ENCODE peak calls at places on chromosomes 1 and 21, in seven cellular contexts. One of them, this sample, is unnamed.

GRCh38 chr1:218374972-218375371 is 29.8 kb downstream of the TGFB2 start:
- DNase-seq in NCI-H1092 treated with DMSO at 0.1 percent for 48 hours: no peak
- DNase-seq in iPS DF 19.7: no peak
- DNase-seq in type B pancreatic cell: no peak
- DNase-seq in HuH-7: no peak
- DNase-seq in CD4-positive, CD25-positive, alpha-beta regulatory T cell: no peak
- DNase-seq in left ventricle myocardium superior: no peak
- DNase-seq in this sample: peak

GRCh38 chr21:14955936-14956520 is 108.8 kb downstream of the NRIP1 start:
- DNase-seq in iPS DF 19.7: no peak
- DNase-seq in left ventricle myocardium superior: no peak
- DNase-seq in NCI-H1092 treated with DMSO at 0.1 percent for 48 hours: no peak
- DNase-seq in type B pancreatic cell: no peak
- DNase-seq in HuH-7: no peak
- DNase-seq in CD4-positive, CD25-positive, alpha-beta regulatory T cell: no peak
- DNase-seq in this sample: no peak

GRCh38 chr21:46124083-46124925 is 26.4 kb downstream of the COL6A2 start:
- DNase-seq in left ventricle myocardium superior: peak
- DNase-seq in type B pancreatic cell: peak
- DNase-seq in CD4-positive, CD25-positive, alpha-beta regulatory T cell: no peak
- DNase-seq in HuH-7: no peak
- DNase-seq in NCI-H1092 treated with DMSO at 0.1 percent for 48 hours: no peak
- DNase-seq in iPS DF 19.7: no peak
- DNase-seq in this sample: no peak

GRCh38 chr1:99051611-99052283 is 47.1 kb upstream of the PLPPR5 start:
- DNase-seq in left ventricle myocardium superior: no peak
- DNase-seq in iPS DF 19.7: no peak
- DNase-seq in type B pancreatic cell: no peak
- DNase-seq in NCI-H1092 treated with DMSO at 0.1 percent for 48 hours: no peak
- DNase-seq in HuH-7: no peak
- DNase-seq in CD4-positive, CD25-positive, alpha-beta regulatory T cell: no peak
- DNase-seq in this sample: no peak

GRCh38 chr1:1924378-1924777 is 5.3 kb upstream of the TMEM52 start:
- DNase-seq in CD4-positive, CD25-positive, alpha-beta regulatory T cell: no peak
- DNase-seq in iPS DF 19.7: no peak
- DNase-seq in NCI-H1092 treated with DMSO at 0.1 percent for 48 hours: no peak
- DNase-seq in type B pancreatic cell: no peak
- DNase-seq in HuH-7: no peak
- DNase-seq in left ventricle myocardium superior: peak
- DNase-seq in this sample: no peak

GRCh38 chr1:186189156-186189555 is 185.9 kb downstream of the TPR start:
- DNase-seq in NCI-H1092 treated with DMSO at 0.1 percent for 48 hours: no peak
- DNase-seq in CD4-positive, CD25-positive, alpha-beta regulatory T cell: no peak
- DNase-seq in iPS DF 19.7: no peak
- DNase-seq in HuH-7: no peak
- DNase-seq in left ventricle myocardium superior: no peak
- DNase-seq in type B pancreatic cell: no peak
- DNase-seq in this sample: no peak

GRCh38 chr1:172108494-172108893 is 267.2 kb downstream of the DNM3 start:
- DNase-seq in NCI-H1092 treated with DMSO at 0.1 percent for 48 hours: no peak
- DNase-seq in iPS DF 19.7: no peak
- DNase-seq in left ventricle myocardium superior: no peak
- DNase-seq in CD4-positive, CD25-positive, alpha-beta regulatory T cell: no peak
- DNase-seq in HuH-7: no peak
- DNase-seq in type B pancreatic cell: no peak
- DNase-seq in this sample: peak

GRCh38 chr1:53956308-53957168 is 10.4 kb downstream of the LRRC42 start:
- DNase-seq in HuH-7: no peak
- DNase-seq in NCI-H1092 treated with DMSO at 0.1 percent for 48 hours: peak
- DNase-seq in CD4-positive, CD25-positive, alpha-beta regulatory T cell: no peak
- DNase-seq in left ventricle myocardium superior: no peak
- DNase-seq in type B pancreatic cell: no peak
- DNase-seq in iPS DF 19.7: no peak
- DNase-seq in this sample: peak

GRCh38 chr1:208015255-208015654 is 104.3 kb upstream of the CD34 start:
- DNase-seq in NCI-H1092 treated with DMSO at 0.1 percent for 48 hours: no peak
- DNase-seq in iPS DF 19.7: no peak
- DNase-seq in CD4-positive, CD25-positive, alpha-beta regulatory T cell: no peak
- DNase-seq in left ventricle myocardium superior: no peak
- DNase-seq in HuH-7: no peak
- DNase-seq in type B pancreatic cell: no peak
- DNase-seq in this sample: no peak

GRCh38 chr1:7185721-7186120 is 400.5 kb downstream of the CAMTA1 start:
- DNase-seq in type B pancreatic cell: no peak
- DNase-seq in NCI-H1092 treated with DMSO at 0.1 percent for 48 hours: no peak
- DNase-seq in left ventricle myocardium superior: no peak
- DNase-seq in CD4-positive, CD25-positive, alpha-beta regulatory T cell: no peak
- DNase-seq in iPS DF 19.7: no peak
- DNase-seq in HuH-7: no peak
- DNase-seq in this sample: no peak

GRCh38 chr1:150406483-150406882 is 42.5 kb downstream of the RPRD2 start:
- DNase-seq in CD4-positive, CD25-positive, alpha-beta regulatory T cell: no peak
- DNase-seq in iPS DF 19.7: no peak
- DNase-seq in HuH-7: no peak
- DNase-seq in NCI-H1092 treated with DMSO at 0.1 percent for 48 hours: no peak
- DNase-seq in left ventricle myocardium superior: no peak
- DNase-seq in type B pancreatic cell: no peak
- DNase-seq in this sample: no peak

GRCh38 chr1:16717174-16718108 is 22.9 kb upstream of the RNU1-4 start:
- DNase-seq in iPS DF 19.7: no peak
- DNase-seq in HuH-7: no peak
- DNase-seq in type B pancreatic cell: peak
- DNase-seq in CD4-positive, CD25-positive, alpha-beta regulatory T cell: no peak
- DNase-seq in left ventricle myocardium superior: peak
- DNase-seq in NCI-H1092 treated with DMSO at 0.1 percent for 48 hours: no peak
- DNase-seq in this sample: no peak

GRCh38 chr1:107877749-107878148 is 87.2 kb downstream of the VAV3 start:
- DNase-seq in type B pancreatic cell: no peak
- DNase-seq in CD4-positive, CD25-positive, alpha-beta regulatory T cell: no peak
- DNase-seq in HuH-7: no peak
- DNase-seq in NCI-H1092 treated with DMSO at 0.1 percent for 48 hours: no peak
- DNase-seq in left ventricle myocardium superior: no peak
- DNase-seq in iPS DF 19.7: no peak
- DNase-seq in this sample: peak

GRCh38 chr1:151372411-151372934 is at the start of gene SELENBP1:
- DNase-seq in iPS DF 19.7: peak
- DNase-seq in HuH-7: peak
- DNase-seq in CD4-positive, CD25-positive, alpha-beta regulatory T cell: no peak
- DNase-seq in left ventricle myocardium superior: peak
- DNase-seq in type B pancreatic cell: no peak
- DNase-seq in NCI-H1092 treated with DMSO at 0.1 percent for 48 hours: peak
- DNase-seq in this sample: peak